ENCODE peak calls at places on chromosomes 5 and 9, in four cellular contexts. One of them, this sample, is unnamed.

GRCh38 chr5:172438304-172438652 is 16.0 kb downstream of the SH3PXD2B start:
- DNase-seq in esophagus muscularis mucosa: no peak
- DNase-seq in thyroid gland: no peak
- DNase-seq in stomach: no peak
- DNase-seq in this sample: no peak

GRCh38 chr5:142492781-142493281 is 168.0 kb upstream of the SPRY4 start:
- DNase-seq in stomach: no peak
- DNase-seq in esophagus muscularis mucosa: no peak
- DNase-seq in thyroid gland: no peak
- DNase-seq in this sample: no peak

GRCh38 chr5:111655169-111655924 is 101.6 kb downstream of the NREP start:
- DNase-seq in stomach: no peak
- DNase-seq in esophagus muscularis mucosa: peak; percentile 64
- DNase-seq in thyroid gland: no peak
- DNase-seq in this sample: no peak

GRCh38 chr5:172731286-172732073 is 39.5 kb downstream of the DUSP1 start:
- DNase-seq in thyroid gland: peak; percentile 34
- DNase-seq in esophagus muscularis mucosa: no peak
- DNase-seq in stomach: peak; percentile 83
- DNase-seq in this sample: no peak

GRCh38 chr9:133170716-133171115 is 7.0 kb upstream of the GBGT1 start:
- DNase-seq in stomach: no peak
- DNase-seq in thyroid gland: no peak
- DNase-seq in esophagus muscularis mucosa: no peak
- DNase-seq in this sample: no peak

GRCh38 chr5:64836190-64836750 is 67.5 kb downstream of the CWC27 start:
- DNase-seq in esophagus muscularis mucosa: no peak
- DNase-seq in thyroid gland: no peak
- DNase-seq in stomach: no peak
- DNase-seq in this sample: no peak

GRCh38 chr5:35659556-35659955 is 41.9 kb downstream of the SPEF2 start:
- DNase-seq in thyroid gland: no peak
- DNase-seq in esophagus muscularis mucosa: no peak
- DNase-seq in stomach: no peak
- DNase-seq in this sample: no peak

GRCh38 chr9:99465231-99465891 is 243.3 kb downstream of the SEC61B start:
- DNase-seq in thyroid gland: no peak
- DNase-seq in stomach: no peak
- DNase-seq in esophagus muscularis mucosa: no peak
- DNase-seq in this sample: no peak

GRCh38 chr9:133236291-133237071 is 27.4 kb upstream of the OBP2B start:
- DNase-seq in esophagus muscularis mucosa: no peak
- DNase-seq in thyroid gland: peak; percentile 54
- DNase-seq in stomach: no peak
- DNase-seq in this sample: no peak

GRCh38 chr5:168897387-168898122 is 318.4 kb upstream of the PANK3 start:
- DNase-seq in thyroid gland: no peak
- DNase-seq in stomach: no peak
- DNase-seq in esophagus muscularis mucosa: no peak
- DNase-seq in this sample: no peak

GRCh38 chr5:127229185-127229889 is 61.3 kb upstream of the MEGF10 start:
- DNase-seq in stomach: peak; percentile 61
- DNase-seq in esophagus muscularis mucosa: no peak
- DNase-seq in thyroid gland: peak; percentile 57
- DNase-seq in this sample: peak; percentile 81

GRCh38 chr5:51225671-51226419 is 157.4 kb upstream of the ISL1 start:
- DNase-seq in esophagus muscularis mucosa: no peak
- DNase-seq in stomach: peak; percentile 63
- DNase-seq in thyroid gland: peak; percentile 57
- DNase-seq in this sample: peak; percentile 21

GRCh38 chr9:21994526-21994995 is at the start of gene CDKN2B-AS1:
- DNase-seq in thyroid gland: no peak
- DNase-seq in stomach: peak; percentile 52
- DNase-seq in esophagus muscularis mucosa: no peak
- DNase-seq in this sample: peak; percentile 71

GRCh38 chr5:172439785-172440480 is 14.4 kb downstream of the SH3PXD2B start:
- DNase-seq in stomach: no peak
- DNase-seq in thyroid gland: peak; percentile 85
- DNase-seq in esophagus muscularis mucosa: no peak
- DNase-seq in this sample: no peak

GRCh38 chr5:97570242-97570641 is 387.2 kb upstream of the RIOK2 start:
- DNase-seq in esophagus muscularis mucosa: no peak
- DNase-seq in stomach: no peak
- DNase-seq in thyroid gland: no peak
- DNase-seq in this sample: no peak

GRCh38 chr9:120403543-120403856 is 176.5 kb downstream of the CDK5RAP2 start:
- DNase-seq in esophagus muscularis mucosa: no peak
- DNase-seq in thyroid gland: no peak
- DNase-seq in stomach: no peak
- DNase-seq in this sample: no peak

GRCh38 chr5:109826426-109826825 is 136.7 kb downstream of the MAN2A1 start:
- DNase-seq in esophagus muscularis mucosa: no peak
- DNase-seq in thyroid gland: no peak
- DNase-seq in stomach: no peak
- DNase-seq in this sample: no peak

GRCh38 chr9:83501552-83501951 is 36.6 kb downstream of the FRMD3 start:
- DNase-seq in stomach: no peak
- DNase-seq in thyroid gland: no peak
- DNase-seq in esophagus muscularis mucosa: no peak
- DNase-seq in this sample: no peak

GRCh38 chr5:139689631-139690384 is 41.7 kb downstream of the CXXC5 start:
- DNase-seq in esophagus muscularis mucosa: no peak
- DNase-seq in stomach: peak; percentile 74
- DNase-seq in thyroid gland: no peak
- DNase-seq in this sample: no peak

GRCh38 chr9:136902259-136902821 is 16.0 kb downstream of the TRAF2 start:
- DNase-seq in esophagus muscularis mucosa: no peak
- DNase-seq in thyroid gland: peak; percentile 96
- DNase-seq in stomach: peak; percentile 89
- DNase-seq in this sample: no peak

DNA sequence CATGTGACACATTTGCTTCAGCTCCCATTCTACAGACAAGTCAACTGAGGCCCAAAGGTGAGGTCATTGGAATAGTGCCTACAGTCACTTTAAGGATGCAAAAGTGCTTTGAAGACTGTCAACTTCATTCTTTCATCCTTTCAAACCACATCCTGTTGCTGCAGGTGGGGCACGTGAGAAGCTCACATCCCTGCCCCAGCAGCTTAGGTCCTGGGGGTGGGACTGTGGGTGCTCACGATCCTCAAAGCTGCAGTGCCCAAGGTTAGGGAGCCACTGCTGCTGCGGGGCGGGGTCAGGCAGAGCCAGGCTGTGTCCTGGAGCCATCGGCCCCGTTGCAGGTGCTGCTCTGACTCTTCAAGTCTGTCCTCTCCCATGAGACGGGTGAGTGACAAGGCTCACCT is 57.9 kb upstream of the IER5L start:
- DNase-seq in thyroid gland: no peak
- DNase-seq in stomach: no peak
- DNase-seq in esophagus muscularis mucosa: no peak
- DNase-seq in this sample: no peak
- H3K27ac ChIP-seq in thyroid gland: no peak overlapping the region
- H3K27ac ChIP-seq in stomach: no peak overlapping the region
- H3K27ac ChIP-seq in esophagus muscularis mucosa: no peak overlapping the region
- H3K27ac ChIP-seq in this sample: no peak overlapping the region

GRCh38 chr5:123262275-123262823 is 160.9 kb downstream of the CEP120 start:
- DNase-seq in thyroid gland: no peak
- DNase-seq in esophagus muscularis mucosa: no peak
- DNase-seq in stomach: no peak
- DNase-seq in this sample: no peak
- H3K4me3 ChIP-seq in thyroid gland: no peak overlapping the region
- H3K4me3 ChIP-seq in esophagus muscularis mucosa: no peak overlapping the region
- H3K4me3 ChIP-seq in stomach: no peak overlapping the region
- H3K4me3 ChIP-seq in this sample: no peak overlapping the region

GRCh38 chr9:112750767-112751058 is 153 bp downstream of the SNX30 start:
- DNase-seq in esophagus muscularis mucosa: no peak
- DNase-seq in thyroid gland: no peak
- DNase-seq in stomach: no peak
- DNase-seq in this sample: no peak
- TF ChIP-seq POLR2A in esophagus muscularis mucosa: no peak
- TF ChIP-seq POLR2A in thyroid gland: peak; percentile 53
- TF ChIP-seq POLR2A in stomach: no peak
- TF ChIP-seq POLR2A in this sample: no peak

GRCh38 chr9:97041898-97042297 is 3.0 kb upstream of the CTSV start:
- DNase-seq in thyroid gland: no peak
- DNase-seq in stomach: no peak
- DNase-seq in esophagus muscularis mucosa: no peak
- DNase-seq in this sample: no peak

GRCh38 chr9:97045300-97045699 is 6.4 kb upstream of the CTSV start:
- DNase-seq in thyroid gland: no peak
- DNase-seq in esophagus muscularis mucosa: peak; percentile 74
- DNase-seq in stomach: no peak
- DNase-seq in this sample: no peak

DNA sequence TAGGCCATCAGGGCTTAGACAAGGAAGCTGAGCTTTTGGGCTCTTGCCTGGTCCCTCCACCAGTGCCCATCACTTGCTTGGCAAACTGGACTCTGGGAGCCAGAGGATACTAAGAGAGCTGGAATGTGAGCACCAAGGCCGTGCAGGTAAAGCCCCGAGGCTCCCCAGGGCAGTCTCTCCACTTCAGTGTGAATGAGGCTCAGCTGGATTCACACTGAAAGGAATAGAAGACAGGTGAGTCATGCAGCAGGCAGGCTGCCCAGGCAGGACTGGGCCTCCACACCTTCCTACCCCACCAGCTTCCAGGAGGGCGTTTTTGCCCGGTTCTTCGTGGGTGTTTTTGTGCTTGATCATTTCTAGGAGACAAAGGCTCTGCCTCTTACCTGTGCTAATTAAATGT is 7.3 kb upstream of the CTSV start:
- DNase-seq in esophagus muscularis mucosa: no peak
- DNase-seq in thyroid gland: peak; percentile 94
- DNase-seq in stomach: peak; percentile 76
- DNase-seq in this sample: no peak
- H3K27ac ChIP-seq in esophagus muscularis mucosa: no peak overlapping the region
- H3K27ac ChIP-seq in thyroid gland: no peak overlapping the region
- H3K27ac ChIP-seq in stomach: no peak overlapping the region
- H3K27ac ChIP-seq in this sample: no peak overlapping the region

GRCh38 chr5:157306092-157306491 is 40.2 kb downstream of the CYFIP2 start:
- DNase-seq in stomach: no peak
- DNase-seq in esophagus muscularis mucosa: no peak
- DNase-seq in thyroid gland: peak; percentile 47
- DNase-seq in this sample: no peak
- H3K4me3 ChIP-seq in stomach: no peak overlapping the region
- H3K4me3 ChIP-seq in esophagus muscularis mucosa: no peak overlapping the region
- H3K4me3 ChIP-seq in thyroid gland: no peak overlapping the region
- H3K4me3 ChIP-seq in this sample: no peak overlapping the region

GRCh38 chr9:126860077-126860756 is at the start of gene ZBTB34:
- DNase-seq in thyroid gland: peak; percentile 62
- DNase-seq in esophagus muscularis mucosa: no peak
- DNase-seq in stomach: peak; percentile 77
- DNase-seq in this sample: peak; percentile 71
- TF ChIP-seq POLR2A in thyroid gland: peak; percentile 46
- TF ChIP-seq POLR2A in esophagus muscularis mucosa: no peak
- TF ChIP-seq POLR2A in stomach: no peak
- TF ChIP-seq POLR2A in this sample: no peak

DNA sequence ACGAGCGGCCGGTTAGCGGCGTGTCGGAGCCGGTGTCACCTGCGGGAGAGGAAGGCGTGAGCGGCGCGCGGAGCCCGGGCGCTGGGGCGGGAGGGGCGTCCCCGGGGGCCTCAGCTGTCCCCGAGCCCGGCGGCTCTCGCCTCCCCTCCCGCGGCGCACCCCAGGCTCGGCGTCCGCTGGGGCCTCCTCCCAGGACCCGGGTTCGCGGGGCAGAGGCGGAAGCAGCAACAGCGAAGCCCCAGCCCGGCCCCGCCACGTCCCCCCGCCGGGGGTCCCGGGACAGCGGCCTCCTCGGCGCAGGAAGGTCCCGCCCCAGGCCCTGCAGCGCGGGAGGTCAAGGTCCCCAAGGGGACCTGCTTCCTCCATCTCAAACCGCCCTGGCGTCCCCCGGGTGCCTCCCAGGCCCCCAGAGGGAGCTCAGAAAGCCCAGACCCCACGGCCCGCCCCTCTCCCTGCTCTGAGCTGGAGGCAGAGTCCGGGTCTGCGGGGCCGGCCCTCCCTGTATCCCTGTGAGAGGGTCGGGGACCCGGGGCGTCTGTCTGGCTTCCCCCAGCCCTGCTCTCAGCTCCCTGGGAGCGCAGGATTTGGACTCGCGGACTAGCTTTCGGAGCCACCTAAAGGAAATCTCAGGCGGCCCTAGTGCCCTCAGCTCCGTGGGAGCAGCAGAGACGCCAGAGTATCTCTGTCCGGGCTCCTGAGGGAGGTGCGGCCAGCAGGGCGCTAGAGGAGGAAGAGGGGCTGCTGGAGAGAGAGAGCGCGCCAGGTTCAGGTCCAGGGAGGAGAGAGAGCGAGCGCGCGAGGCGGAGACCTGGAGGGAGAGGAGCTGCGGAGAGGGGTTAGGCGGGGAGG is 30.6 kb downstream of the EXOC3 start:
- DNase-seq in thyroid gland: peak; percentile 52
- DNase-seq in stomach: peak; percentile 37
- DNase-seq in esophagus muscularis mucosa: no peak
- DNase-seq in this sample: peak; percentile 48
- H3K27ac ChIP-seq in thyroid gland: no peak overlapping the region
- H3K27ac ChIP-seq in stomach: peak overlapping the region; percentile 86
- H3K27ac ChIP-seq in esophagus muscularis mucosa: peak overlapping the region; percentile 82
- H3K27ac ChIP-seq in this sample: peak overlapping the region; percentile 70

GRCh38 chr9:79383096-79383495 is 188.7 kb upstream of the TLE4 start:
- DNase-seq in esophagus muscularis mucosa: no peak
- DNase-seq in stomach: no peak
- DNase-seq in thyroid gland: no peak
- DNase-seq in this sample: no peak

GRCh38 chr9:79382044-79382443 is 189.7 kb upstream of the TLE4 start:
- DNase-seq in esophagus muscularis mucosa: no peak
- DNase-seq in stomach: no peak
- DNase-seq in thyroid gland: no peak
- DNase-seq in this sample: no peak

GRCh38 chr9:79382468-79382867 is 189.3 kb upstream of the TLE4 start:
- DNase-seq in esophagus muscularis mucosa: no peak
- DNase-seq in thyroid gland: no peak
- DNase-seq in stomach: no peak
- DNase-seq in this sample: no peak

GRCh38 chr9:79384506-79384905 is 187.3 kb upstream of the TLE4 start:
- DNase-seq in stomach: no peak
- DNase-seq in thyroid gland: no peak
- DNase-seq in esophagus muscularis mucosa: no peak
- DNase-seq in this sample: no peak

DNA sequence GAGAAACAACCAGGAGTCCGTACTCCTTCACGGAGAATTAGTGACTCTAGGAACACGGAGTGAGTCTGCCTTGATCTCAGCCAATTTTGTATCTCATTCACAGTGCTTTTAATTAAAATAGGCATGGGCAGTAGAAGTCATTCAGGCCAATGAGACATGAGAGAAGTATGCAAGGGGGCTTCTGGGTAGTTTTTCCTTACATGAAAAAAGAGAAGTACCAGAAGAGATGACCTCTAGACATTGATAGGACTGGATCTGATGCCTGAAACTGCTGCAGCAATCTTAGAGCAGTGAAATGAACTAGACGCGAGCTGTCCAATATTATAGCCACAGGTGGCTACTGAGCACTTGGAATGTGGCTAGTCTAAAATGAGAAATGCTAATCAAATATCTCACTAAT is 187.7 kb upstream of the TLE4 start:
- DNase-seq in thyroid gland: no peak
- DNase-seq in stomach: no peak
- DNase-seq in esophagus muscularis mucosa: no peak
- DNase-seq in this sample: no peak
- H3K4me3 ChIP-seq in thyroid gland: no peak overlapping the region
- H3K4me3 ChIP-seq in stomach: no peak overlapping the region
- H3K4me3 ChIP-seq in esophagus muscularis mucosa: no peak overlapping the region
- H3K4me3 ChIP-seq in this sample: no peak overlapping the region